ENCODE peak calls at places on chromosomes 4 and X, in eight cellular contexts. L is activated naive CD4-positive, alpha-beta T cell treated with anti-CD3 and anti-CD28 coated beads for 36 hours; S is GM12891; G is RKO; F is activated CD4-positive, CD25-positive, alpha-beta regulatory T cell; Q is spleen; D is activated T-cell treated with anti-CD3 and anti-CD28 coated beads for 1 hour; Z is stimulated activated CD4-positive, alpha-beta T cell treated with anti-CD3 and anti-CD28 coated beads, Interleukin-4, amount 100 ng/mL, for 48 hours. X is an unnamed sample.

GRCh38 chr4:136302566-136302965 is 1229.7 kb downstream of the PCDH18 start:
- DNase-seq in S (no peak), Z (no peak), Q (no peak), F (no peak), D (no peak), G (no peak), L (no peak), X (no peak)

GRCh38 chr4:145878501-145879435 is 59.9 kb downstream of the ZNF827 start:
- DNase-seq in L (no peak), Z (no peak), G (no peak), F (no peak), S (no peak), Q (no peak), D (no peak), X (no peak)

GRCh38 chrX:104330966-104331365 is 76.2 kb upstream of the ESX1 start:
- DNase-seq in G (no peak), Z (no peak), F (no peak), S (no peak), D (no peak), Q (no peak), L (no peak), X (no peak)

GRCh38 chr4:168877779-168878491 is 132.1 kb downstream of the CBR4 start:
- DNase-seq in S (no peak), D (no peak), L (peak), G (peak), Z (no peak), F (no peak), Q (peak), X (no peak)

GRCh38 chr4:71774136-71774535 is 9.7 kb downstream of the GC start:
- DNase-seq in Z (no peak), F (no peak), L (no peak), Q (no peak), D (no peak), G (no peak), S (no peak), X (no peak)

GRCh38 chr4:138951764-138952163 is 63.8 kb upstream of the NOCT start:
- DNase-seq in G (no peak), D (no peak), Q (no peak), L (no peak), F (no peak), Z (no peak), S (no peak), X (no peak)

GRCh38 chr4:14111730-14112171 is 484.2 kb upstream of the BOD1L1 start:
- DNase-seq in F (no peak), S (no peak), Q (no peak), L (no peak), G (no peak), D (no peak), Z (no peak), X (no peak)

GRCh38 chr4:4637710-4638109 is 95.9 kb upstream of the STX18 start:
- DNase-seq in Z (no peak), S (peak), L (peak), Q (no peak), F (no peak), G (no peak), D (no peak), X (no peak)

GRCh38 chr4:10115271-10115656 is 1.3 kb downstream of the WDR1 start:
- DNase-seq in S (no peak), Z (no peak), G (peak), L (no peak), F (no peak), D (no peak), Q (no peak), X (no peak)

GRCh38 chr4:158722917-158723793 is at the start of gene PPID:
- DNase-seq in F (peak), S (peak), Q (peak), G (peak), Z (peak), L (peak), D (peak), X (peak)

GRCh38 chrX:70901465-70901864 is 7.0 kb downstream of the TEX11 start:
- DNase-seq in L (no peak), Z (no peak), S (no peak), F (no peak), Q (no peak), G (no peak), D (no peak), X (no peak)

GRCh38 chr4:173277340-173277739 is 56.8 kb downstream of the HMGB2 start:
- DNase-seq in Z (no peak), D (no peak), L (no peak), Q (no peak), G (no peak), F (no peak), S (no peak), X (no peak)

GRCh38 chrX:118497180-118497814 is 1.7 kb downstream of the DOCK11 start:
- DNase-seq in D (peak), Q (no peak), F (no peak), S (no peak), G (no peak), L (peak), Z (no peak), X (no peak)

GRCh38 chr4:1542226-1542490 is 135.9 kb upstream of the NKX1-1 start:
- DNase-seq in F (no peak), Z (no peak), Q (no peak), D (no peak), L (no peak), S (no peak), G (no peak), X (no peak)

GRCh38 chr4:166527500-166527899 is 654.5 kb downstream of the TLL1 start:
- DNase-seq in Z (no peak), D (no peak), L (no peak), S (no peak), Q (no peak), G (no peak), F (no peak), X (no peak)

GRCh38 chr4:113394730-113395530 is 345.5 kb downstream of the ANK2 start:
- DNase-seq in F (no peak), Q (no peak), S (peak), Z (peak), L (peak), G (peak), D (peak), X (peak)

GRCh38 chr4:20273793-20274192 is 22.1 kb downstream of the SLIT2 start:
- DNase-seq in L (no peak), Z (no peak), S (no peak), F (no peak), G (no peak), D (no peak), Q (no peak), X (no peak)

GRCh38 chr4:22434895-22435294 is 81.0 kb downstream of the ADGRA3 start:
- DNase-seq in Z (no peak), L (peak), D (no peak), S (no peak), G (peak), F (no peak), Q (no peak), X (no peak)

GRCh38 chrX:73448379-73448778 is 1.5 kb downstream of the CDX4 start:
- DNase-seq in S (no peak), Z (no peak), L (no peak), G (no peak), F (no peak), Q (peak), D (no peak), X (no peak)

GRCh38 chr4:110049951-110050925 is 137.6 kb downstream of the EGF start:
- DNase-seq in F (peak), Z (peak), Q (no peak), S (no peak), G (peak), L (peak), D (peak), X (peak)

GRCh38 chr4:146972036-146972435 is 26.4 kb upstream of the TTC29 start:
- DNase-seq in F (no peak), Q (no peak), S (no peak), L (no peak), D (no peak), Z (no peak), G (no peak), X (no peak)